ENCODE peak calls at places on chromosomes 11 and 22, in ten cellular contexts. U, Z, I, T, X, E, A, H, W and C are unnamed samples.

GRCh38 chr11:61102667-61103491 is 590 bp downstream of the CD5 start:
- DNase-seq in U (no peak), Z (no peak), I (no peak), T (no peak), X (no peak), E (no peak), A (no peak), H (no peak), W (no peak), C (no peak)

GRCh38 chr22:19880786-19881569 is 26.3 kb upstream of the GNB1L start:
- DNase-seq in U (no peak), Z (peak; percentile 56), I (no peak), T (peak; percentile 15), X (peak; percentile 96), E (peak; percentile 86), A (peak; percentile 98), H (no peak), W (peak; percentile 90), C (no peak)

GRCh38 chr11:82810738-82811137 is 77.1 kb upstream of the FAM181B start:
- DNase-seq in U (no peak), Z (no peak), I (no peak), T (no peak), X (no peak), E (no peak), A (no peak), H (no peak), W (no peak), C (no peak)

GRCh38 chr11:12091957-12092558 is 18.3 kb upstream of the MICAL2 start:
- DNase-seq in U (no peak), Z (no peak), I (no peak), T (no peak), X (no peak), E (no peak), A (no peak), H (no peak), W (no peak), C (no peak)

GRCh38 chr11:107040447-107041444 is 22.5 kb upstream of the GUCY1A2 start:
- DNase-seq in U (no peak), Z (no peak), I (no peak), T (no peak), X (no peak), E (no peak), A (peak; percentile 42), H (peak; percentile 18), W (no peak), C (no peak)

GRCh38 chr11:74138572-74138971 is 32.2 kb downstream of the C2CD3 start:
- DNase-seq in U (no peak), Z (no peak), I (no peak), T (no peak), X (peak; percentile 99), E (peak; percentile 53), A (peak; percentile 97), H (peak; percentile 16), W (peak; percentile 38), C (no peak)

GRCh38 chr11:26043665-26044064 is 288.3 kb upstream of the ANO3 start:
- DNase-seq in U (no peak), Z (no peak), I (no peak), T (no peak), X (no peak), E (no peak), A (no peak), H (no peak), W (no peak), C (no peak)

GRCh38 chr22:45531944-45532631 is 29.4 kb downstream of the FBLN1 start:
- DNase-seq in U (no peak), Z (no peak), I (no peak), T (no peak), X (no peak), E (no peak), A (no peak), H (no peak), W (no peak), C (no peak)

GRCh38 chr11:2569321-2569721 is 124.5 kb downstream of the KCNQ1 start:
- DNase-seq in U (no peak), Z (peak; percentile 45), I (no peak), T (no peak), X (no peak), E (no peak), A (no peak), H (no peak), W (no peak), C (no peak)

GRCh38 chr11:7522106-7522505 is 8.3 kb downstream of the PPFIBP2 start:
- DNase-seq in U (no peak), Z (no peak), I (no peak), T (no peak), X (no peak), E (no peak), A (no peak), H (no peak), W (no peak), C (no peak)

GRCh38 chr11:130166457-130166784 is 6.8 kb downstream of the ST14 start:
- DNase-seq in U (no peak), Z (no peak), I (no peak), T (no peak), X (peak; percentile 76), E (peak; percentile 54), A (peak; percentile 92), H (no peak), W (peak; percentile 16), C (peak; percentile 57)

GRCh38 chr11:59247535-59248227 is 35.0 kb upstream of the MPEG1 start:
- DNase-seq in U (no peak), Z (no peak), I (no peak), T (no peak), X (peak; percentile 45), E (peak; percentile 28), A (no peak), H (no peak), W (no peak), C (no peak)